ENCODE peak calls at places on chromosomes 5 and 9, in six cellular contexts. A is body of pancreas; Z is cardiac muscle cell; L is foreskin keratinocyte; V is mucosa of descending colon; B is CD4-positive, alpha-beta memory T cell. I is an unnamed sample. For H3K4me1, the result is how much of the 10 kb centered on the place peaks cover.

GRCh38 chr5:180370861-180371641 is 17.9 kb upstream of the GFPT2 start:
- DNase-seq in Z (no peak), L (no peak), B (no peak), V (no peak), A (no peak), I (no peak)

GRCh38 chr5:134458676-134459403 is 47.2 kb upstream of the CDKN2AIPNL start:
- DNase-seq in V (no peak), A (no peak), Z (no peak), B (no peak), L (no peak), I (peak)

GRCh38 chr5:172905771-172906170 is 53.5 kb upstream of the RPL26L1 start:
- DNase-seq in V (no peak), Z (no peak), B (no peak), A (no peak), L (no peak), I (no peak)

GRCh38 chr5:93576994-93577575 is 3.9 kb downstream of the NR2F1-AS1 start:
- DNase-seq in L (no peak), Z (no peak), V (no peak), A (no peak), B (no peak), I (no peak)

GRCh38 chr5:128782446-128782845 is 182.8 kb upstream of the SLC27A6 start:
- DNase-seq in B (no peak), A (peak), Z (peak), L (peak), V (no peak), I (no peak)

GRCh38 chr5:98793223-98793622 is 19.8 kb downstream of the RGMB start:
- DNase-seq in Z (no peak), A (no peak), B (no peak), L (no peak), V (peak), I (peak)

GRCh38 chr5:68290260-68290674 is 74.7 kb downstream of the PIK3R1 start:
- DNase-seq in A (peak), V (no peak), L (no peak), B (no peak), Z (peak), I (no peak)

GRCh38 chr9:88733651-88734470 is 198.9 kb downstream of the NXNL2 start:
- DNase-seq in V (no peak), L (peak), A (no peak), Z (peak), B (no peak), I (no peak)

GRCh38 chr5:61182449-61182848 is 20.2 kb upstream of the SMIM15 start:
- DNase-seq in L (no peak), V (no peak), B (no peak), A (no peak), Z (peak), I (no peak)

GRCh38 chr5:134018154-134018985 is 13.6 kb upstream of the VDAC1 start:
- DNase-seq in L (no peak), Z (peak), B (no peak), V (peak), A (peak), I (peak)

GRCh38 chr9:69131682-69132081 is 42.4 kb upstream of the TJP2 start:
- DNase-seq in V (no peak), Z (peak), B (no peak), A (peak), L (peak), I (no peak)

GRCh38 chr5:137200906-137201305 is 298.2 kb downstream of the SPOCK1 start:
- DNase-seq in B (no peak), V (no peak), L (no peak), A (no peak), Z (no peak), I (no peak)

GRCh38 chr9:100287186-100287585 is 65.6 kb downstream of the TEX10 start:
- DNase-seq in V (no peak), Z (no peak), A (no peak), B (no peak), L (no peak), I (no peak)

GRCh38 chr5:135565691-135566421 is 12.9 kb downstream of the CXCL14 start:
- DNase-seq in A (peak), B (peak), L (no peak), V (peak), Z (peak), I (peak)

GRCh38 chr9:127204771-127205470 is 59.7 kb upstream of the GARNL3 start:
- DNase-seq in L (no peak), Z (peak), A (no peak), V (no peak), B (no peak), I (peak)

GRCh38 chr9:18490591-18491370 is 16.8 kb downstream of the ADAMTSL1 start:
- DNase-seq in Z (peak), V (no peak), L (peak), A (no peak), B (no peak), I (no peak)

GRCh38 chr9:556199-556598 is 285.3 kb upstream of the DMRT1 start:
- DNase-seq in B (no peak), A (no peak), L (peak), Z (no peak), V (no peak), I (no peak)

GRCh38 chr9:555493-555892 is 286.0 kb upstream of the DMRT1 start:
- DNase-seq in L (peak), B (no peak), A (no peak), V (no peak), Z (no peak), I (no peak)

GRCh38 chr9:557601-558201 is 283.8 kb upstream of the DMRT1 start:
- DNase-seq in Z (no peak), B (no peak), L (peak), V (no peak), A (no peak), I (no peak)

GRCh38 chr9:551986-552930 is 289.2 kb upstream of the DMRT1 start:
- DNase-seq in V (no peak), L (no peak), A (no peak), Z (peak), B (no peak), I (no peak)

DNA sequence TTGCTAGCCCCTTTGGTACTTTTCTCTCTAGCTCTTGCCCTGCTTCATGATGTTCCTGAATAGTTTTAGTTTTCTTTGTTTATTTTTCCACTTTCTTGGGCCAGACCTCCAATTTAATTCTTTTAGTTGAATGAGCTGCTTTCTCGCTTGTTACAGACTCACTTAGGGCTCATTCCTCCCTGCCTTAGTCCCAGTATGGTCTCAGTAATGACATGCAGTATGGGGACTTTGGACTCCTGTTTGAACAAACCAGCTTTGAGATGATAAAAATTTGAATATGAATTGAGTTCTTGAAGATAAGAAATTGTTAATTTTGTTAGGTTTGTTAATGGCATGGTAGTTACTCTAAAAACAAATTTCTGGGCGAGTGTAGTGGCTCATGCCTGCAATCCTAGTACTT is 284.8 kb upstream of the DMRT1 start:
- DNase-seq in L (no peak), A (no peak), V (no peak), B (no peak), Z (no peak), I (no peak)
- H3K4me1 ChIP-seq in L (under half), A (under half), V (under half), B (under half), Z (under half), I (under half)

GRCh38 chr5:141841376-141841775 is 36.8 kb downstream of the PCDH1 start:
- DNase-seq in B (no peak), A (peak), V (peak), Z (no peak), L (no peak), I (no peak)

GRCh38 chr5:141841781-141842180 is 36.4 kb downstream of the PCDH1 start:
- DNase-seq in Z (no peak), L (no peak), A (peak), B (no peak), V (peak), I (no peak)

GRCh38 chr5:141840295-141840812 is 37.9 kb downstream of the PCDH1 start:
- DNase-seq in B (no peak), V (peak), Z (no peak), A (no peak), L (no peak), I (peak)

GRCh38 chr5:141839015-141839513 is 39.1 kb downstream of the PCDH1 start:
- DNase-seq in Z (no peak), L (no peak), A (no peak), B (no peak), V (no peak), I (no peak)

DNA sequence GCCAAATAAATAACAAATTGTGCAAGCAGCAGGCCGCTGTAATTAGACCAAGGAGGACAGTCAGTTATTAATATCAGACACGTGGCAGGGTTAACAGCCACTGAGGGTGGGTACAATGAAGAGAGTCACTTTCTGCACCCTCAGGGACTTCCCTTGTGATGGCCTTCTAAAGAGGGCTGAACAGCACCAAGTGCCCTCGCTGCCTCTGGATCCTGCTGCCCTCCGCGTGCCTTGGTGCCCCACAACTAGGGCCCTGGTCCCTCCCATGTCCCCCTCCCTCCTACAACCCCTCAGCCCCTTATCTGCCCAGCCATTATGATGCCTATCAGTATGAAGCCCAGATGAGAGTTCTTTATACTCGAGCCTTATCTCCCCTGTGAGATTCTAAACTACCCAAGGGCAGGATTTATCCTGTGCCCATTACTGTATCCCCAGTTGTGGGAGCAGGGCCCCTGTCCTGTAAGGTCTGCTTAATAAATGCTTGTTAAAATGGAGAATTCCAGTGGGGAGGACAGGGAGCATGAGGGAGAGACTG is 37.3 kb downstream of the PCDH1 start:
- DNase-seq in Z (no peak), L (no peak), A (no peak), B (no peak), V (no peak), I (no peak)
- H3K4me1 ChIP-seq in Z (under half), L (under half), A (under half), B (under half), V (under half), I (under half)

GRCh38 chr5:159052282-159053011 is 47.3 kb downstream of the EBF1 start:
- DNase-seq in A (no peak), V (no peak), Z (peak), B (no peak), L (no peak), I (no peak)
- H3K4me1 ChIP-seq in A (under half), V (under half), Z (under half), B (under half), L (under half), I (under half)

GRCh38 chr9:134396825-134397224 is 70.6 kb downstream of the RXRA start:
- DNase-seq in A (no peak), B (peak), Z (no peak), V (no peak), L (no peak), I (peak)
- H3K4me1 ChIP-seq in A (under half), B (half or more), Z (under half), V (under half), L (under half), I (half or more)

GRCh38 chr9:97984188-97985057 is 1.3 kb downstream of the ANP32B start:
- DNase-seq in B (peak), V (peak), Z (peak), L (no peak), A (peak), I (peak)
- H3K4me1 ChIP-seq in B (half or more), V (under half), Z (under half), L (under half), A (under half), I (under half)

DNA sequence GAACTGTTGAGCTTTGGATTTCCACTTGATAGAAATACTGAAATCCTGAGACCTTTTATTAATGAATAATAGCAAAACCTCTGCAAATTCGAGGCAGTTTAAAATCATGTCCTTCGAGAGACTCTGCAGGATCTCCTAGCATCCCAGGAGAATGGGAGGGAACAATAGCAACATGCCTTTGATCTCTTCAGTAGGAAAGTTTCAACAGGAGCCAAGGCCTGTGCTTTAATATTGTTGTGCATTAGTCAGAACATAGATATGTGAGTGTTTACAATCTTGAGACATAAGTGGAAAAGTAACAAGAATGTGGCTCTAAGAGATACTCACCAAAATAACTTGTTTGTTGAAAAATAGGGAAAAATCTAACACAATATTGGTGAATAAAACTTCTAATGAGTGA is 83.3 kb upstream of the LHFPL2 start:
- DNase-seq in V (no peak), B (no peak), Z (peak), L (no peak), A (no peak), I (no peak)
- H3K4me1 ChIP-seq in V (under half), B (under half), Z (under half), L (under half), A (under half), I (under half)

DNA sequence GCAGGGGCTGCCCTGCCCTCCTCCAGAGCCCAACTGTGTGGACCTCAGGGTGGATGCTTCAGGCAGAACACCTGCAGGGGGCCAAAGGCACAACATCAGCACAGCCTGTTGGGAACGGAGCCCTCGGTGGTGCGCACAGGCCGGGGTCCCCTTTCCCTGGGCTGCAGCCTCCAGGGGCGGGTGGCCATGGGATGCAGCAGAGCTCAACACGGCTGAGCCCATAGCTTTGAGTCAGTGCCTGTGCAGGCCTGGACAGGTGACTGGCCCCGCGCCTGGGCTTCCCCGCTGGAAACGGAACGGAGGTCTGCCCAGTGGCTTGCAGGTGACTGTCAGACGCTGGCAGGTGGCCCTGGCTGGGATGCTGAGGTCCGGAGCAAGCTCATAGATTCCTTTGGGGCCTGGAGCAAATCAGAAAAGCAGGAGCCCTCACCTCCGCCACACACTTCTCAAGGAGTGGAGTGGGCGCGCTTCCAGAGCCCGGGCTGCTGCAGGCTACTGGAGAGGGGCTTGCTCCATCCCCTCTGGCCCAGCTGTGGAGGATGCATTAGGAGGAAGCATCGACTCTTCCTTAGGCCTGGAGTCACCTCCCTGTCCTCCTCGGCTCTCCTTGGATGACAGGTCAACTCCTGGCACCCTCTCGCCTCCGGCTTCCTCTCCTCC is 69.8 kb upstream of the RNU6ATAC start:
- DNase-seq in L (peak), A (no peak), B (no peak), V (no peak), Z (no peak), I (no peak)
- H3K4me1 ChIP-seq in L (under half), A (under half), B (under half), V (under half), Z (under half), I (half or more)

DNA sequence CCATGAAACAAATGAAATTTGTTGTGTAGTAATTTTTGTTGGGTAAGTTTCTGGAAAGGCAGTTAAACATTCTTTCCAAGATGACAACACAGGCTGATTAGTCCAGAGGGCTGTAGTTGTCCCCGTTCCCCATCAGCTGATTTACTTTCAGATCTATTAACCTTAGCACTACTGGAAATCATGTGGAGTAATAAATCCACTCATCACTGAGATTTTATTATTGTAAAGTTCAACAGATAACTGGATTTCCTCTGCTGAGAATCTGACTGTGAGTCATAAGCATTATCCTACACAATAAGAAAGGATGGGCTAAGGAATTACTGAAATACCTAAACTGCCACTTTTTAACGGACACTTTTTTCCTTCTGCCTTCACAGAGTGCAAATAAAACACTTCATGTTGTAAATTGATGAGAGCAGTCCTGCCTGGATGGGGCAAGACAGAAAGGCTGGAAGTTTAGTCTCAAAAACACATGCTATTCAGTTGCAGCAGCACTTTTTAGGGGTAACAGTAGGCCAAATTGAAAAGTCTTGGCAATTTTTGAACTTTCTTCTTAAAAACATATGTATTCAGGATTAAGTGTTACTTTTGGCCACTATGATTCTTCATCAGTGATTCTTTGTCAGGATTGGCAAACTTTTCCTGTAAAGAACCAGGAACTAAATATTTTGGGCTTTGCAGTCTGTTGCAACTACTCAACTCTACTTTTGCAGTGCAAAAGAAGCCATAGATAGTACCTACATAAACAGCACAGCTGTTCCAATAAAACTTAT is 7.1 kb downstream of the STOM start:
- DNase-seq in Z (peak), A (no peak), V (no peak), B (no peak), L (no peak), I (no peak)
- H3K4me1 ChIP-seq in Z (under half), A (under half), V (under half), B (half or more), L (half or more), I (half or more)

DNA sequence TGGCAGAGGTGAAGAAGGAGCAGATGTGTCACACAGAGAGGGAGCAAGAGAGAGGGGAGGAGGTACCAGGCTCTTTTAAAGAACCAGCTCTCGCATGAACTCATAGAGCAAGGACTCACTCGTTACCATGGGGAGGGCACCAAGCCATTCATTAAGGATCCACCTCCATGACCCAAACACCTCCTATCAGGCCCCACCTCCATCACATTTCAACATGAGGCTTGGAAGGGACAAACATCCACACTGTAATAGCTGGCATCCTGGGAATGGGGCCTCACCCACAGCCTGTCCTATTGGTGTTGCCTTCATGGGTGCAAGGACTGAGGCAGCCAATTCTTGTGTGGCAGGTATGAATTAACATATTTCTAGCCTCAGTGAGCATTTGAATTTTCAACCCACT is 11.6 kb upstream of the TNFAIP8 start:
- DNase-seq in Z (no peak), A (no peak), V (no peak), L (no peak), B (no peak), I (no peak)
- H3K4me1 ChIP-seq in Z (under half), A (under half), V (under half), L (under half), B (half or more), I (half or more)

GRCh38 chr9:36034234-36034633 is 2.5 kb upstream of the RECK start:
- DNase-seq in L (no peak), Z (no peak), V (no peak), A (no peak), B (no peak), I (no peak)
- H3K4me1 ChIP-seq in L (under half), Z (under half), V (under half), A (under half), B (under half), I (under half)